ENCODE peak calls at places on chromosomes 7 and 10, in six cellular contexts. W, P, F, L, Z and I are unnamed samples.

GRCh38 chr10:17003151-17003550 is 126.5 kb downstream of the CUBN start:
- DNase-seq in W (no peak), P (no peak), F (peak), L (no peak), Z (no peak), I (peak)

GRCh38 chr7:1956141-1956540 is 276.6 kb downstream of the MAD1L1 start:
- DNase-seq in W (no peak), P (no peak), F (no peak), L (no peak), Z (no peak), I (no peak)

GRCh38 chr10:91574236-91574635 is 58.6 kb downstream of the PPP1R3C start:
- DNase-seq in W (no peak), P (no peak), F (no peak), L (no peak), Z (no peak), I (no peak)

GRCh38 chr10:101031128-101031795 is at the start of the genes PDZD7 and SFXN3:
- DNase-seq in W (peak), P (peak), F (peak), L (peak), Z (peak), I (peak)

GRCh38 chr7:42730621-42731020 is 181.2 kb downstream of the C7orf25 start:
- DNase-seq in W (no peak), P (no peak), F (no peak), L (no peak), Z (no peak), I (no peak)

GRCh38 chr10:86889997-86890396 is 67.4 kb downstream of the MMRN2 start:
- DNase-seq in W (no peak), P (no peak), F (no peak), L (no peak), Z (no peak), I (no peak)

GRCh38 chr7:82677064-82677463 is 233.5 kb upstream of the CACNA2D1 start:
- DNase-seq in W (no peak), P (no peak), F (no peak), L (no peak), Z (no peak), I (no peak)

GRCh38 chr7:23450518-23450917 is 19.8 kb downstream of the IGF2BP3 start:
- DNase-seq in W (no peak), P (no peak), F (no peak), L (no peak), Z (no peak), I (no peak)

GRCh38 chr7:1950066-1950622 is 280.1 kb downstream of the ELFN1 start:
- DNase-seq in W (no peak), P (no peak), F (no peak), L (no peak), Z (no peak), I (no peak)

GRCh38 chr7:101216860-101217387 is 457 bp downstream of the PLOD3 start:
- DNase-seq in W (no peak), P (no peak), F (no peak), L (no peak), Z (no peak), I (no peak)

GRCh38 chr7:5408777-5409176 is 14.9 kb downstream of the TNRC18 start:
- DNase-seq in W (no peak), P (no peak), F (no peak), L (no peak), Z (no peak), I (no peak)

GRCh38 chr7:151018421-151019129 is 5.7 kb downstream of the ATG9B start:
- DNase-seq in W (no peak), P (no peak), F (no peak), L (no peak), Z (no peak), I (no peak)

GRCh38 chr7:141490474-141490873 is 60.7 kb upstream of the AGK start:
- DNase-seq in W (no peak), P (no peak), F (no peak), L (no peak), Z (no peak), I (no peak)

GRCh38 chr7:40546616-40547501 is 412.1 kb downstream of the SUGCT start:
- DNase-seq in W (no peak), P (no peak), F (no peak), L (no peak), Z (no peak), I (no peak)

GRCh38 chr10:1273372-1274097 is 217.3 kb downstream of the WDR37 start:
- DNase-seq in W (no peak), P (no peak), F (no peak), L (no peak), Z (no peak), I (no peak)

GRCh38 chr10:23055424-23056191 is 39.8 kb upstream of the MSRB2 start:
- DNase-seq in W (no peak), P (no peak), F (no peak), L (no peak), Z (no peak), I (no peak)

DNA sequence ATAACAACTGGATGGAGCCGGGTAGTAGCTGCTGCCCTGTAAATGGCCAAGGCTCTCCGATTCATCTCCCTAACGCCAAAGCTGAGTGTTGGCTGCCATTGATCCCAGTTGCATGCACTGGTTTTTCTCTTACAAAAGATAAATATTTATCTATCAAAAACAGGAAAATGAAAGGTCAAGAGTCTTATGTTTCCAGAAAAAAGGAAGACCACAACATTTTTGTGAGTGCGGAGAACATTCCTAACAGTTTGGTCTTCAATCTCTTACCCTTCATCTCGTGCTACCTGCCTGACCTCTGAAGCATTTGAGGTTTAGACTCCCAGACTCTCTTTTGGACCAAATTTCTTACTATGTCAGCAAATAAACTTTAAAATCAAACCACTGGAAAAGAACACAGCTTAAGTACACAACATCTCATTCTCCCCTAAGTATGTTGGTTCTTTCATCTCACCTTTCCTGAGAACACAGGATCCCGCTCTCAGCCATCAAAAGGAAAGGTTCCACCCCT is 61.6 kb downstream of the SORBS1 start:
- DNase-seq in W (no peak), P (peak), F (no peak), L (no peak), Z (no peak), I (no peak)
- TF ChIP-seq EP300 in W (no peak), P (no peak), F (no peak), L (no peak), Z (no peak), I (no peak)

DNA sequence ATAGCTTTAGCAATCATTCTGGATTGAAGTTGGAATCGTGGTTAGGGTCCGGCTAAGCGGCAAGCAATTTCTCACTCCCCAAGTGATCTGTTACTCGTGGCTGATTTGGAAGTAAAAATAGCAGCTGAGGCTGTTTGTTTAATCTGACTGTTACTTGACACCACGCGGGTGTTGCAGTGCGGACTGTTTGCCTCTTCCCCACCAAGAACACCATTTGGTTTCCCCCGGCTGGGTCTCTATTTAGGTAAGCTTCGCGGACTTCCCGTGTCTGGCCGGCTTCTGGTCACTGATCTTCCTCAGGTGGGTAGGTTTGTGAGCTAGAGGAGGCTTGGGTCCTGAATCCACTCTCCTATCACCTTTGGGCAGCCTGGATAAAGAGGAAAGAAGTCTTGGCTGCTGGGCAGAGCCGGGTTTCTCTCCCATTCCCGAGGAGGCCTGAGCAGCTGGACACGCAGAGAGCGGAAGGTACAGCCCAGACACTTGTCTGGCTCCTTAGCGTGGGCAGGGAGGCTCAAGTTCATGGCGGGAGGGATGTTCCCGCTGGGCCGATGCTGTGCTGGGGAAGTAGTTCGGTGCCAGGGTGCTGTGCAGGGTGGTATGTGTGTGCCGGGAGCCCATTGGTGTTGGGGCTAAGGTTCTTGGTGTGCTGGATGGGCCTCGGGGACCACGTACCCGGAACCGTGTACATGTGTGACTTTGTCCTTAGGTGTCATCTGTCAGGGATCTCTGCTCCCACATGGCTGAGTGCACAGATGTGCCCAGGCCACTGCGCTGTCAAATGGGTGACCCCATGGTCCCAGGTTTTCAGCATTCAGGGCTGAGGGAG is at the start of gene C10orf71:
- DNase-seq in W (peak), P (no peak), F (no peak), L (no peak), Z (no peak), I (no peak)
- H3K4me3 ChIP-seq in W (no peak), P (no peak), F (no peak), L (no peak), Z (no peak), I (peak)

GRCh38 chr10:7481382-7481765 is 70.5 kb upstream of the SFMBT2 start:
- DNase-seq in W (no peak), P (no peak), F (no peak), L (no peak), Z (no peak), I (no peak)

GRCh38 chr10:7482992-7483391 is 72.2 kb upstream of the SFMBT2 start:
- DNase-seq in W (no peak), P (no peak), F (no peak), L (no peak), Z (no peak), I (no peak)

GRCh38 chr10:7478727-7479457 is 68.1 kb upstream of the SFMBT2 start:
- DNase-seq in W (no peak), P (no peak), F (no peak), L (no peak), Z (no peak), I (no peak)

GRCh38 chr10:7479861-7480598 is 69.2 kb upstream of the SFMBT2 start:
- DNase-seq in W (no peak), P (no peak), F (no peak), L (no peak), Z (no peak), I (no peak)

DNA sequence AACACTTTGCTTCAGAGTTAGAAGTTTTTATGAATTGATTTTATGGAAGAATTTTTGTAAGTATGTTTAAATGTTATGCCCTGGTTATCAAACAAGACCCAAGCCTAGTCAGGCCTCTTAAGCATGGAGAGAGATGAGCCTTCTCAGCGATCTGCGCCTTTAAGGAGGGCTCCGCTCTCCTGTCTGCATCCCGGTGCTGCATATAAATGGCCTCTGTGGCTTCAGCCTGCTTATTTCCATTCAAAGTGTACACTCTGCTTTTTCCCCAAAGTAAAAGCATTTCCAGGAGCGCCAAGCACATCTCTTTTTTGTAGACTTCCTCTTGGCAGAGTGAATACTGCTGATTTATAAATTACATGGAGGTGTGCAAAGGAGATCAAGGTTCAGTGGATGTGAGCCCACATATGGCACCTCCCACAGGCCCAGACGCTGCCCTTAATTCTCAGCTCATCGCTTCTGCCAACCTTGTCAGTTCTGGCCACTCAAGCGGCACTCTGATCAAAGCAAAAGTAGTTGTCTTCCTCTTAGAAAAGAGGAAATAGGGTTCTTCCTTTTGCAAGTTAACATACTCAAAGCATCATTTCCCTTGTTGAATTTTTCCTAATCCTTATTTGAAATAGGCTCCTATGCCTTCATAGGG is 70.0 kb upstream of the SFMBT2 start:
- DNase-seq in W (no peak), P (no peak), F (no peak), L (no peak), Z (no peak), I (no peak)
- TF ChIP-seq EP300 in W (no peak), P (no peak), F (no peak), L (no peak), Z (no peak), I (no peak)

GRCh38 chr7:24877790-24878311 is 102.1 kb downstream of the OSBPL3 start:
- DNase-seq in W (no peak), P (no peak), F (no peak), L (no peak), Z (peak), I (no peak)
- H3K4me3 ChIP-seq in W (no peak), P (no peak), F (no peak), L (no peak), Z (no peak), I (no peak)

GRCh38 chr7:94998951-94999350 is 91.6 kb downstream of the PPP1R9A start:
- DNase-seq in W (no peak), P (no peak), F (no peak), L (no peak), Z (no peak), I (no peak)
- TF ChIP-seq EP300 in W (no peak), P (no peak), F (no peak), L (no peak), Z (no peak), I (no peak)

GRCh38 chr10:79404231-79404609 is 41.2 kb downstream of the ZCCHC24 start:
- DNase-seq in W (peak), P (peak), F (peak), L (no peak), Z (peak), I (no peak)
- H3K4me3 ChIP-seq in W (no peak), P (peak), F (no peak), L (no peak), Z (no peak), I (peak)

GRCh38 chr7:99560834-99561734 is 2.6 kb downstream of the ZNF655 start:
- DNase-seq in W (no peak), P (no peak), F (no peak), L (no peak), Z (no peak), I (no peak)

GRCh38 chr7:99558306-99559275 is at the start of gene ZNF655:
- DNase-seq in W (peak), P (peak), F (peak), L (peak), Z (peak), I (peak)

GRCh38 chr7:99557196-99557607 is 1.2 kb upstream of the ZNF655 start:
- DNase-seq in W (no peak), P (no peak), F (no peak), L (no peak), Z (no peak), I (no peak)

GRCh38 chr7:99557940-99558305 is 519 bp upstream of the ZNF655 start:
- DNase-seq in W (no peak), P (peak), F (no peak), L (no peak), Z (no peak), I (no peak)

GRCh38 chr7:99559276-99559915 is 954 bp downstream of the ZNF655 start:
- DNase-seq in W (no peak), P (no peak), F (no peak), L (no peak), Z (no peak), I (no peak)
- TF ChIP-seq EP300 in W (no peak), P (no peak), F (no peak), L (no peak), Z (no peak), I (no peak)

GRCh38 chr10:125060486-125060850 is 99.9 kb downstream of the CTBP2 start:
- DNase-seq in W (no peak), P (no peak), F (no peak), L (no peak), Z (no peak), I (no peak)
- H3K4me3 ChIP-seq in W (no peak), P (no peak), F (no peak), L (no peak), Z (no peak), I (peak)

GRCh38 chr10:44589181-44589884 is 204.4 kb upstream of the CXCL12 start:
- DNase-seq in W (no peak), P (no peak), F (no peak), L (no peak), Z (no peak), I (no peak)

GRCh38 chr10:44587488-44588140 is 202.7 kb upstream of the CXCL12 start:
- DNase-seq in W (no peak), P (no peak), F (no peak), L (no peak), Z (no peak), I (no peak)

GRCh38 chr10:44591911-44592310 is 207.0 kb upstream of the CXCL12 start:
- DNase-seq in W (no peak), P (no peak), F (no peak), L (no peak), Z (no peak), I (no peak)

GRCh38 chr10:44593952-44594351 is 209.1 kb upstream of the CXCL12 start:
- DNase-seq in W (no peak), P (no peak), F (no peak), L (no peak), Z (no peak), I (no peak)

DNA sequence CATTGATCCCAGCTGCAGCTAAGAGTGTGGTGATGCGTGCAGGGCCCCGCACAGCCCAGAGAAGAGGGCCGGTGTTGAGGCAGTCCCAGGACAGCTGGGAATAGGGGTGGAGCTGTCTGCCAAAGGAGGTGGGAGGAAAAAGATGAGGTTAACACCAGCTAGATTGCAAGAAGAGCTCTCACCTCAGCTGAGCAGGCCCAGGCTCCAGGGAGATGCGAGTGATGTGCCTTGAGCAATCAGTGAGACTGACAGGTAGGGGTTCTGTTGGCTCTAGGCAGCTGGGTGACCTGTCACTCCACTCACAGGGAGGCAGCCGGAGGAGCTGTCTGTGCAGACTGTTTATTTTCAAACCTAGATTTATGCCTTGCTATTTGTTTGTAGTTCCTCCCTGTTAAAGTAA is 205.0 kb upstream of the CXCL12 start:
- DNase-seq in W (no peak), P (no peak), F (no peak), L (no peak), Z (no peak), I (no peak)
- TF ChIP-seq EP300 in W (no peak), P (no peak), F (no peak), L (no peak), Z (no peak), I (no peak)